ENCODE peak calls at places on chromosomes 1 and 21, in four cellular contexts. B is ACHN, S is GM06990, R is progenitor cell of endocrine pancreas. Z is an unnamed sample.

GRCh38 chr1:101833312-101833711 is 163.4 kb downstream of the OLFM3 start:
- DNase-seq in R (no peak), S (no peak), B (no peak), Z (no peak)

GRCh38 chr1:54547601-54548388 is at the start of gene ACOT11:
- DNase-seq in B (peak), R (no peak), S (no peak), Z (no peak)

GRCh38 chr1:150874455-150875196 is 1.8 kb downstream of the ARNT start:
- DNase-seq in B (no peak), R (no peak), S (no peak), Z (no peak)

GRCh38 chr1:157307491-157307890 is 169.3 kb upstream of the ETV3 start:
- DNase-seq in B (no peak), R (no peak), S (no peak), Z (no peak)

GRCh38 chr1:20981903-20982695 is 194.6 kb downstream of the EIF4G3 start:
- DNase-seq in B (peak), R (no peak), S (no peak), Z (no peak)

GRCh38 chr1:160070243-160071163 is 543 bp upstream of the KCNJ10 start:
- DNase-seq in R (peak), S (peak), B (peak), Z (peak)

GRCh38 chr1:98903261-98903660 is 101.4 kb downstream of the PLPPR5 start:
- DNase-seq in S (no peak), B (no peak), R (no peak), Z (no peak)

GRCh38 chr21:40404319-40404906 is 442.5 kb downstream of the DSCAM start:
- DNase-seq in S (no peak), R (no peak), B (no peak), Z (no peak)

GRCh38 chr1:165773324-165773965 is 4.8 kb upstream of the TMCO1 start:
- DNase-seq in B (peak), R (no peak), S (no peak), Z (no peak)

GRCh38 chr1:153670257-153670858 is 435 bp downstream of the ILF2 start:
- DNase-seq in B (no peak), S (no peak), R (no peak), Z (no peak)

Z was measured in HuH-7.5.